ENCODE peak calls at places on chromosomes 6 and 20, in six cellular contexts. One of them, this sample, is unnamed.

GRCh38 chr6:121652726-121653623 is 217.5 kb downstream of the GJA1 start:
- DNase-seq in ovary: no peak
- DNase-seq in CD4-positive, alpha-beta memory T cell: no peak
- DNase-seq in transverse colon: peak; percentile 8
- DNase-seq in spleen: no peak
- DNase-seq in AG04450: peak; percentile 63
- DNase-seq in this sample: no peak

GRCh38 chr6:16949696-16950095 is 152.2 kb upstream of the STMND1 start:
- DNase-seq in ovary: no peak
- DNase-seq in CD4-positive, alpha-beta memory T cell: no peak
- DNase-seq in transverse colon: no peak
- DNase-seq in spleen: no peak
- DNase-seq in AG04450: no peak
- DNase-seq in this sample: no peak

GRCh38 chr6:110404602-110405001 is 10.8 kb downstream of the DDO start:
- DNase-seq in ovary: no peak
- DNase-seq in CD4-positive, alpha-beta memory T cell: no peak
- DNase-seq in transverse colon: no peak
- DNase-seq in spleen: no peak
- DNase-seq in AG04450: no peak
- DNase-seq in this sample: no peak

GRCh38 chr20:47320990-47321805 is 35.3 kb downstream of the ZMYND8 start:
- DNase-seq in ovary: no peak
- DNase-seq in CD4-positive, alpha-beta memory T cell: no peak
- DNase-seq in transverse colon: peak; percentile 45
- DNase-seq in spleen: no peak
- DNase-seq in AG04450: no peak
- DNase-seq in this sample: no peak

GRCh38 chr6:84868149-84868548 is 103.8 kb upstream of the TBX18 start:
- DNase-seq in ovary: no peak
- DNase-seq in CD4-positive, alpha-beta memory T cell: no peak
- DNase-seq in transverse colon: no peak
- DNase-seq in spleen: no peak
- DNase-seq in AG04450: no peak
- DNase-seq in this sample: no peak

GRCh38 chr6:113713665-113714064 is 143.5 kb upstream of the MARCKS start:
- DNase-seq in ovary: no peak
- DNase-seq in CD4-positive, alpha-beta memory T cell: no peak
- DNase-seq in transverse colon: no peak
- DNase-seq in spleen: no peak
- DNase-seq in AG04450: no peak
- DNase-seq in this sample: no peak

GRCh38 chr6:112941613-112942012 is 594.5 kb downstream of the RFPL4B start:
- DNase-seq in ovary: no peak
- DNase-seq in CD4-positive, alpha-beta memory T cell: no peak
- DNase-seq in transverse colon: no peak
- DNase-seq in spleen: no peak
- DNase-seq in AG04450: no peak
- DNase-seq in this sample: no peak

GRCh38 chr20:7171911-7172310 is 404.4 kb downstream of the BMP2 start:
- DNase-seq in ovary: no peak
- DNase-seq in CD4-positive, alpha-beta memory T cell: no peak
- DNase-seq in transverse colon: no peak
- DNase-seq in spleen: no peak
- DNase-seq in AG04450: no peak
- DNase-seq in this sample: no peak

GRCh38 chr20:13858496-13859270 is 73.9 kb downstream of the NDUFAF5 start:
- DNase-seq in ovary: no peak
- DNase-seq in CD4-positive, alpha-beta memory T cell: no peak
- DNase-seq in transverse colon: no peak
- DNase-seq in spleen: no peak
- DNase-seq in AG04450: no peak
- DNase-seq in this sample: no peak

GRCh38 chr20:22653641-22654040 is 69.3 kb upstream of the FOXA2 start:
- DNase-seq in ovary: no peak
- DNase-seq in CD4-positive, alpha-beta memory T cell: no peak
- DNase-seq in transverse colon: no peak
- DNase-seq in spleen: no peak
- DNase-seq in AG04450: no peak
- DNase-seq in this sample: no peak

GRCh38 chr6:122491915-122492537 is 20.4 kb upstream of the SERINC1 start:
- DNase-seq in ovary: peak; percentile 50
- DNase-seq in CD4-positive, alpha-beta memory T cell: peak; percentile 63
- DNase-seq in transverse colon: peak; percentile 77
- DNase-seq in spleen: peak; percentile 79
- DNase-seq in AG04450: peak; percentile 36
- DNase-seq in this sample: peak; percentile 47

DNA sequence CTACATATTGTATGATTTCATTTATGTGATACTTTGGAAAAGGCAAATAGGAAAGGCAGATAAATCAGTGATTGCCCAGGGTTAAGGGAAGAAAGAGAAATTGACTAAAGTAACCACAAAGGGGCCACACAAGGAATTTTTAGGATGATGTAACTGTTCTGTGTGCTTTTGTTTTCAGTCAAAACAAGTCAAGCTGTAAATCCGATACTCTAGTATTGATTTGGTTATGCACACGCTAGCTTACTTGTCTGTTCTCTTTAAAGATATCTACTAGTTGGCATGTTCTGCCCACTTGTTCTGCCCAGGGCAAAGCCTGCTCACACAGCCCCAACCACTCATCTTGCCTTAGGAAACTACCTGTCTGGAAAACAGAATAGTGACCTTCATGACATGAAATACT is 6.4 kb downstream of the FBXL4 start:
- DNase-seq in ovary: no peak
- DNase-seq in CD4-positive, alpha-beta memory T cell: no peak
- DNase-seq in transverse colon: no peak
- DNase-seq in spleen: no peak
- DNase-seq in AG04450: no peak
- DNase-seq in this sample: no peak
- H3K9me3 ChIP-seq in ovary: no peaks in the 10 kb centered on the region
- H3K9me3 ChIP-seq in CD4-positive, alpha-beta memory T cell: peaks cover 9% of the 10 kb centered on the region
- H3K9me3 ChIP-seq in transverse colon: peaks cover 4% of the 10 kb centered on the region
- H3K9me3 ChIP-seq in spleen: no peaks in the 10 kb centered on the region
- H3K9me3 ChIP-seq in AG04450: peaks cover 3% of the 10 kb centered on the region
- H3K9me3 ChIP-seq in this sample: peaks cover 12% of the 10 kb centered on the region

GRCh38 chr6:7759319-7759718 is 33.4 kb downstream of the BMP6 start:
- DNase-seq in ovary: no peak
- DNase-seq in CD4-positive, alpha-beta memory T cell: no peak
- DNase-seq in transverse colon: no peak
- DNase-seq in spleen: no peak
- DNase-seq in AG04450: no peak
- DNase-seq in this sample: no peak

GRCh38 chr6:7765575-7766325 is 39.9 kb downstream of the BMP6 start:
- DNase-seq in ovary: no peak
- DNase-seq in CD4-positive, alpha-beta memory T cell: no peak
- DNase-seq in transverse colon: no peak
- DNase-seq in spleen: no peak
- DNase-seq in AG04450: no peak
- DNase-seq in this sample: no peak

GRCh38 chr6:7763896-7764295 is 38.0 kb downstream of the BMP6 start:
- DNase-seq in ovary: no peak
- DNase-seq in CD4-positive, alpha-beta memory T cell: no peak
- DNase-seq in transverse colon: no peak
- DNase-seq in spleen: no peak
- DNase-seq in AG04450: no peak
- DNase-seq in this sample: no peak

GRCh38 chr6:7761047-7761446 is 35.1 kb downstream of the BMP6 start:
- DNase-seq in ovary: no peak
- DNase-seq in CD4-positive, alpha-beta memory T cell: no peak
- DNase-seq in transverse colon: no peak
- DNase-seq in spleen: no peak
- DNase-seq in AG04450: no peak
- DNase-seq in this sample: no peak

GRCh38 chr6:7762758-7763157 is 36.9 kb downstream of the BMP6 start:
- DNase-seq in ovary: no peak
- DNase-seq in CD4-positive, alpha-beta memory T cell: no peak
- DNase-seq in transverse colon: no peak
- DNase-seq in spleen: no peak
- DNase-seq in AG04450: no peak
- DNase-seq in this sample: no peak
- H3K9me3 ChIP-seq in ovary: peaks cover 4% of the 10 kb centered on the region
- H3K9me3 ChIP-seq in CD4-positive, alpha-beta memory T cell: no peaks in the 10 kb centered on the region
- H3K9me3 ChIP-seq in transverse colon: no peaks in the 10 kb centered on the region
- H3K9me3 ChIP-seq in spleen: no peaks in the 10 kb centered on the region
- H3K9me3 ChIP-seq in AG04450: no peaks in the 10 kb centered on the region
- H3K9me3 ChIP-seq in this sample: no peaks in the 10 kb centered on the region

GRCh38 chr6:168381726-168382458 is 59.1 kb upstream of the SMOC2 start:
- DNase-seq in ovary: peak; percentile 8
- DNase-seq in CD4-positive, alpha-beta memory T cell: no peak
- DNase-seq in transverse colon: no peak
- DNase-seq in spleen: peak; percentile 58
- DNase-seq in AG04450: no peak
- DNase-seq in this sample: no peak
- H3K9me3 ChIP-seq in ovary: no peaks in the 10 kb centered on the region
- H3K9me3 ChIP-seq in CD4-positive, alpha-beta memory T cell: no peaks in the 10 kb centered on the region
- H3K9me3 ChIP-seq in transverse colon: no peaks in the 10 kb centered on the region
- H3K9me3 ChIP-seq in spleen: no peaks in the 10 kb centered on the region
- H3K9me3 ChIP-seq in AG04450: peaks cover 100% of the 10 kb centered on the region
- H3K9me3 ChIP-seq in this sample: no peaks in the 10 kb centered on the region

GRCh38 chr20:11529046-11529445 is 388.6 kb upstream of the BTBD3 start:
- DNase-seq in ovary: no peak
- DNase-seq in CD4-positive, alpha-beta memory T cell: no peak
- DNase-seq in transverse colon: no peak
- DNase-seq in spleen: no peak
- DNase-seq in AG04450: no peak
- DNase-seq in this sample: no peak
- H3K9me3 ChIP-seq in ovary: no peaks in the 10 kb centered on the region
- H3K9me3 ChIP-seq in CD4-positive, alpha-beta memory T cell: no peaks in the 10 kb centered on the region
- H3K9me3 ChIP-seq in transverse colon: peaks cover 16% of the 10 kb centered on the region
- H3K9me3 ChIP-seq in spleen: no peaks in the 10 kb centered on the region
- H3K9me3 ChIP-seq in AG04450: no peaks in the 10 kb centered on the region
- H3K9me3 ChIP-seq in this sample: no peaks in the 10 kb centered on the region

DNA sequence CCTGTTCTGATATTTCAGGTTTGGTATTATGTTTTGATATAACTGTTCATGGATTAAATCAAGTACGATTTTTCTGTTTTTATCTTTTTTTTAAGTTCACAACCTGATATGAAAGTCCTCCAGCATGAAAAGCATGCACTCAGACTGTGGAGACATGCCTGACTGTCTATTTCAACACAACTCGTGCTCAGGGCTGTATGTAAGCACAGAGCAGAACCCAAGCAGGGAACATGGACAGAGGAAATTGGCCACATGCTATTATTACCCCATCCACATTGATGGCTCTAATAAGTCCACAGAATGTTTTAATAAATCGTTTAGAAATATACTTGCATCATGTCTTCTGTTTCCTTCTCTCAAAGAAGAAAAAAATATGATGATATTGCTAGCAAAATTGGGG is 730.4 kb downstream of the C6orf118 start:
- DNase-seq in ovary: no peak
- DNase-seq in CD4-positive, alpha-beta memory T cell: no peak
- DNase-seq in transverse colon: no peak
- DNase-seq in spleen: no peak
- DNase-seq in AG04450: no peak
- DNase-seq in this sample: no peak
- H3K9me3 ChIP-seq in ovary: no peaks in the 10 kb centered on the region
- H3K9me3 ChIP-seq in CD4-positive, alpha-beta memory T cell: peaks cover 6% of the 10 kb centered on the region
- H3K9me3 ChIP-seq in transverse colon: no peaks in the 10 kb centered on the region
- H3K9me3 ChIP-seq in spleen: no peaks in the 10 kb centered on the region
- H3K9me3 ChIP-seq in AG04450: peaks cover 17% of the 10 kb centered on the region
- H3K9me3 ChIP-seq in this sample: no peaks in the 10 kb centered on the region